ENCODE peak calls at places on chromosomes 7 and 10, in nine cellular contexts. F, B, D, X, A, N, O, T and V are unnamed samples.

GRCh38 chr7:140079121-140079536 is 16.4 kb upstream of the PARP12 start:
- DNase-seq in F (peak; percentile 11), B (no peak), D (peak; percentile 79), X (no peak), A (no peak), N (no peak), O (no peak), T (no peak), V (no peak)

GRCh38 chr7:30164567-30164966 is 29.8 kb downstream of the MTURN start:
- DNase-seq in F (no peak), B (no peak), D (peak; percentile 76), X (peak; percentile 32), A (no peak), N (no peak), O (peak; percentile 46), T (no peak), V (no peak)

GRCh38 chr10:3046210-3046779 is 21.1 kb upstream of the PFKP start:
- DNase-seq in F (no peak), B (no peak), D (no peak), X (no peak), A (no peak), N (no peak), O (no peak), T (no peak), V (no peak)

GRCh38 chr7:133016629-133017028 is 65.3 kb downstream of the CHCHD3 start:
- DNase-seq in F (no peak), B (no peak), D (no peak), X (no peak), A (no peak), N (no peak), O (no peak), T (no peak), V (no peak)

GRCh38 chr10:43032613-43033012 is 44.3 kb upstream of the RET start:
- DNase-seq in F (no peak), B (no peak), D (no peak), X (no peak), A (no peak), N (no peak), O (no peak), T (no peak), V (no peak)

GRCh38 chr10:6995846-6996245 is 415.0 kb downstream of the SFMBT2 start:
- DNase-seq in F (no peak), B (no peak), D (peak; percentile 27), X (no peak), A (no peak), N (no peak), O (no peak), T (no peak), V (no peak)

GRCh38 chr7:7756577-7756976 is 38.2 kb upstream of the RPA3 start:
- DNase-seq in F (no peak), B (no peak), D (no peak), X (no peak), A (no peak), N (no peak), O (no peak), T (no peak), V (no peak)

GRCh38 chr10:93294004-93294403 is 188.1 kb downstream of the MYOF start:
- DNase-seq in F (no peak), B (no peak), D (peak; percentile 31), X (no peak), A (no peak), N (no peak), O (no peak), T (no peak), V (no peak)

GRCh38 chr7:26639695-26640094 is 224.7 kb downstream of the SKAP2 start:
- DNase-seq in F (no peak), B (no peak), D (no peak), X (no peak), A (no peak), N (no peak), O (no peak), T (no peak), V (no peak)

GRCh38 chr10:127904931-127905622 is 1.8 kb upstream of the PTPRE start:
- DNase-seq in F (peak; percentile 24), B (no peak), D (no peak), X (no peak), A (no peak), N (no peak), O (no peak), T (peak; percentile 71), V (no peak)

GRCh38 chr10:120643373-120643772 is 186.3 kb downstream of the PLPP4 start:
- DNase-seq in F (no peak), B (no peak), D (no peak), X (no peak), A (no peak), N (no peak), O (no peak), T (no peak), V (no peak)

GRCh38 chr10:119306514-119306951 is 99.2 kb downstream of the GRK5 start:
- DNase-seq in F (no peak), B (peak; percentile 43), D (peak; percentile 19), X (no peak), A (peak; percentile 95), N (no peak), O (no peak), T (peak; percentile 55), V (no peak)

GRCh38 chr10:23060918-23061317 is 34.5 kb upstream of the MSRB2 start:
- DNase-seq in F (no peak), B (no peak), D (no peak), X (no peak), A (no peak), N (no peak), O (peak; percentile 14), T (no peak), V (no peak)

GRCh38 chr10:125102821-125103220 is 57.5 kb downstream of the CTBP2 start:
- DNase-seq in F (no peak), B (peak; percentile 64), D (no peak), X (no peak), A (peak; percentile 56), N (no peak), O (peak; percentile 38), T (no peak), V (no peak)
- H3K36me3 ChIP-seq in F (no peaks in the 10 kb centered on the region), B (peaks cover 19% of the 10 kb centered on the region), D (peaks cover 3% of the 10 kb centered on the region), X (no peaks in the 10 kb centered on the region), A (peaks cover 10% of the 10 kb centered on the region), N (peaks cover 20% of the 10 kb centered on the region), O (no peaks in the 10 kb centered on the region), T (no peaks in the 10 kb centered on the region), V (no peaks in the 10 kb centered on the region)

DNA sequence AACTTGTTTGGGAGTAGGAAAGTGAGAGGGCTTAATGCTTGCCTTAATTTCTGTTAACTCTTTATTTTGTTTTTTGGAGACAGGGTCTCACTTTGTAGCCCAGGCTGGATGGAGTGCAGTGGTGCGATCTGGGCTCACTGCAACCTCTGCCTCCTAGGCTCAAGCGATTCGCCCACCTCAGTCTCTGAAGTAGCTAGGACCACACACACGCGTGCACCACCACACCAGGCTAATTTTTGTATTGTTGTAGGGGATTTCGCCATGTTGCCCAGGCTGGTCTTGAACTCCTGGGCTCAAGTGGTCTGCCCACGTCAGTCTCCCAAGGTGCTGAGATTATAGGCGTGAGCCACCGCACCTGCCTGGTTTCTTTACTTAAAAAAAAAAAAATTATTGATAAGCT is 1.9 kb downstream of the PPP2R2D start:
- DNase-seq in F (no peak), B (no peak), D (no peak), X (no peak), A (peak; percentile 55), N (no peak), O (no peak), T (no peak), V (no peak)
- H3K4me1 ChIP-seq in F (peaks cover 23% of the 10 kb centered on the region), B (peaks cover 65% of the 10 kb centered on the region), D (peaks cover 17% of the 10 kb centered on the region), X (peaks cover 16% of the 10 kb centered on the region), A (peaks cover 71% of the 10 kb centered on the region), N (peaks cover 78% of the 10 kb centered on the region), O (peaks cover 67% of the 10 kb centered on the region), T (peaks cover 25% of the 10 kb centered on the region), V (peaks cover 63% of the 10 kb centered on the region)

GRCh38 chr7:157540606-157541294 is 203.9 kb downstream of the DNAJB6 start:
- DNase-seq in F (no peak), B (no peak), D (no peak), X (no peak), A (peak; percentile 65), N (no peak), O (no peak), T (peak; percentile 9), V (no peak)
- H3K9me3 ChIP-seq in F (no peaks in the 10 kb centered on the region), B (no peaks in the 10 kb centered on the region), D (no peaks in the 10 kb centered on the region), X (no peaks in the 10 kb centered on the region), A (no peaks in the 10 kb centered on the region), N (no peaks in the 10 kb centered on the region), O (no peaks in the 10 kb centered on the region), T (no peaks in the 10 kb centered on the region), V (no peaks in the 10 kb centered on the region)

DNA sequence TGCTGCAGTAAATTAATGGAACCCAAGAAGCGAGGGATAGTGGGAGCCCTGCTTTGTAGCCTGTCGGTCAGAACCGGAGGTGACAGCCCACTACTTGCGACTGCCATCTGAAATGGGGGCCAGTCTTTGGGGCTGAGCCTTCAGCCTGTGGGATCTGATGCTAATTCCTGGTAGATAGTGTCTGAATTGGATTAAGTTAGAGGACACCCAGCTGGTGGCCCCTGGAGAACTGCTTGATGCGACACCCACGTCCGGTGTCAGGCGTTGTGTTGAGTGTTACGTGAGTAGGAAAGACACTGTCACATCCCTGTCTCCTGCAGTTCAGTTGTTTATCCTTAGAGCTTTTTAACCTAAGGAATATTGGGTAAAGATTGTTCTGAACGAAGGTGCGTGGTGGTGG is 5.0 kb downstream of the EIF3B start:
- DNase-seq in F (no peak), B (no peak), D (no peak), X (no peak), A (no peak), N (no peak), O (no peak), T (no peak), V (no peak)
- H3K36me3 ChIP-seq in F (peaks cover 13% of the 10 kb centered on the region), B (peaks cover 70% of the 10 kb centered on the region), D (peaks cover 57% of the 10 kb centered on the region), X (peaks cover 26% of the 10 kb centered on the region), A (peaks cover 75% of the 10 kb centered on the region), N (peaks cover 58% of the 10 kb centered on the region), O (peaks cover 26% of the 10 kb centered on the region), T (peaks cover 26% of the 10 kb centered on the region), V (peaks cover 3% of the 10 kb centered on the region)

GRCh38 chr10:72335394-72336258 is 19.1 kb downstream of the DNAJB12 start:
- DNase-seq in F (no peak), B (peak; percentile 82), D (no peak), X (no peak), A (peak; percentile 94), N (peak; percentile 74), O (peak; percentile 90), T (peak; percentile 69), V (peak; percentile 80)
- H3K4me1 ChIP-seq in F (peaks cover 36% of the 10 kb centered on the region), B (peaks cover 76% of the 10 kb centered on the region), D (peaks cover 12% of the 10 kb centered on the region), X (peaks cover 40% of the 10 kb centered on the region), A (peaks cover 80% of the 10 kb centered on the region), N (peaks cover 76% of the 10 kb centered on the region), O (peaks cover 74% of the 10 kb centered on the region), T (peaks cover 38% of the 10 kb centered on the region), V (peaks cover 69% of the 10 kb centered on the region)